ENCODE peak calls at places on chromosome 15, in seven cellular contexts. L, Q, H, U, D, P and F are unnamed samples. For H3K4me1, the result is how much of the 10 kb centered on the place peaks cover.

GRCh38 chr15:78372880-78373279 is 32.7 kb downstream of the CRABP1 start:
- DNase-seq in L (peak), Q (peak), H (peak), U (peak), D (no peak), P (no peak), F (no peak)

GRCh38 chr15:52464040-52464439 is 64.6 kb downstream of the MYO5A start:
- DNase-seq in L (no peak), Q (no peak), H (no peak), U (no peak), D (no peak), P (no peak), F (no peak)

GRCh38 chr15:34217587-34218225 is 7.1 kb upstream of the EMC4 start:
- DNase-seq in L (no peak), Q (no peak), H (no peak), U (no peak), D (peak), P (no peak), F (no peak)

GRCh38 chr15:69973102-69973714 is 124.5 kb downstream of the TLE3 start:
- DNase-seq in L (peak), Q (peak), H (no peak), U (peak), D (no peak), P (no peak), F (no peak)

GRCh38 chr15:57565326-57565725 is 26.4 kb upstream of the MYZAP start:
- DNase-seq in L (peak), Q (peak), H (no peak), U (no peak), D (no peak), P (peak), F (no peak)

GRCh38 chr15:75836953-75837321 is 6.3 kb upstream of the UBE2Q2 start:
- DNase-seq in L (peak), Q (no peak), H (no peak), U (no peak), D (peak), P (no peak), F (no peak)

GRCh38 chr15:68389936-68390790 is 41.8 kb downstream of the ITGA11 start:
- DNase-seq in L (no peak), Q (no peak), H (peak), U (no peak), D (peak), P (peak), F (no peak)

GRCh38 chr15:74400915-74401757 is 32.6 kb downstream of the SEMA7A start:
- DNase-seq in L (no peak), Q (no peak), H (no peak), U (no peak), D (no peak), P (no peak), F (no peak)

GRCh38 chr15:95857124-95857757 is 473.3 kb upstream of the NR2F2 start:
- DNase-seq in L (no peak), Q (no peak), H (no peak), U (no peak), D (no peak), P (no peak), F (no peak)

GRCh38 chr15:38129531-38130199 is 123.0 kb upstream of the SPRED1 start:
- DNase-seq in L (no peak), Q (no peak), H (peak), U (peak), D (peak), P (peak), F (peak)

GRCh38 chr15:34049096-34049495 is 10.1 kb upstream of the AVEN start:
- DNase-seq in L (no peak), Q (no peak), H (no peak), U (peak), D (no peak), P (no peak), F (no peak)

GRCh38 chr15:69096197-69096596 is 64.2 kb upstream of the GLCE start:
- DNase-seq in L (no peak), Q (no peak), H (no peak), U (no peak), D (no peak), P (no peak), F (no peak)

GRCh38 chr15:97867870-97868269 is 92.6 kb upstream of the ARRDC4 start:
- DNase-seq in L (no peak), Q (peak), H (no peak), U (no peak), D (no peak), P (no peak), F (no peak)

GRCh38 chr15:81256916-81257315 is 60.2 kb downstream of the IL16 start:
- DNase-seq in L (peak), Q (peak), H (no peak), U (peak), D (peak), P (no peak), F (no peak)

GRCh38 chr15:80090879-80091503 is 31.5 kb downstream of the ZFAND6 start:
- DNase-seq in L (peak), Q (no peak), H (no peak), U (no peak), D (no peak), P (no peak), F (no peak)

GRCh38 chr15:73959012-73959581 is 32.8 kb downstream of the LOXL1 start:
- DNase-seq in L (no peak), Q (no peak), H (no peak), U (no peak), D (no peak), P (no peak), F (no peak)

GRCh38 chr15:68775671-68776476 is 44.8 kb downstream of the ANP32A start:
- DNase-seq in L (no peak), Q (no peak), H (peak), U (no peak), D (no peak), P (no peak), F (peak)

GRCh38 chr15:20340931-20341661 is 200.5 kb downstream of the GOLGA6L6 start:
- DNase-seq in L (peak), Q (no peak), H (peak), U (peak), D (no peak), P (peak), F (peak)

GRCh38 chr15:43406192-43406591 is 35.3 kb downstream of the TUBGCP4 start:
- DNase-seq in L (no peak), Q (no peak), H (no peak), U (no peak), D (no peak), P (no peak), F (no peak)

GRCh38 chr15:57297163-57297593 is 79.1 kb upstream of the CGNL1 start:
- DNase-seq in L (no peak), Q (no peak), H (no peak), U (no peak), D (no peak), P (no peak), F (no peak)

GRCh38 chr15:44010114-44010513 is 183.3 kb downstream of the WDR76 start:
- DNase-seq in L (no peak), Q (no peak), H (no peak), U (no peak), D (no peak), P (no peak), F (no peak)

GRCh38 chr15:58224068-58224467 is 85.9 kb downstream of the AQP9 start:
- DNase-seq in L (no peak), Q (no peak), H (no peak), U (no peak), D (no peak), P (peak), F (no peak)

GRCh38 chr15:30992073-30992363 is 590 bp upstream of the MTMR10 start:
- DNase-seq in L (no peak), Q (no peak), H (no peak), U (no peak), D (no peak), P (no peak), F (no peak)

GRCh38 chr15:40843885-40844542 is at the start of gene SPINT1:
- DNase-seq in L (no peak), Q (peak), H (peak), U (peak), D (no peak), P (peak), F (peak)

GRCh38 chr15:69755571-69756310 is 303.1 kb downstream of the RPLP1 start:
- DNase-seq in L (no peak), Q (peak), H (no peak), U (no peak), D (no peak), P (no peak), F (no peak)

GRCh38 chr15:51883436-51883835 is 54.0 kb downstream of the TMOD3 start:
- DNase-seq in L (no peak), Q (no peak), H (no peak), U (no peak), D (peak), P (no peak), F (no peak)

GRCh38 chr15:45594835-45595530 is 7.8 kb downstream of the BLOC1S6 start:
- DNase-seq in L (no peak), Q (no peak), H (no peak), U (no peak), D (no peak), P (no peak), F (no peak)

GRCh38 chr15:95170587-95171380 is 939.4 kb downstream of the MCTP2 start:
- DNase-seq in L (no peak), Q (no peak), H (no peak), U (no peak), D (no peak), P (no peak), F (no peak)

GRCh38 chr15:80371924-80372323 is 32.3 kb upstream of the ARNT2 start:
- DNase-seq in L (no peak), Q (peak), H (no peak), U (no peak), D (no peak), P (no peak), F (no peak)

GRCh38 chr15:31964586-31965307 is 65.6 kb upstream of the CHRNA7 start:
- DNase-seq in L (no peak), Q (no peak), H (no peak), U (no peak), D (no peak), P (no peak), F (no peak)

GRCh38 chr15:58065445-58066041 is at the start of gene ALDH1A2:
- DNase-seq in L (no peak), Q (peak), H (no peak), U (peak), D (no peak), P (no peak), F (peak)

GRCh38 chr15:89993344-89993743 is 7.8 kb upstream of the ZNF710 start:
- DNase-seq in L (no peak), Q (no peak), H (no peak), U (no peak), D (no peak), P (no peak), F (no peak)

GRCh38 chr15:41429003-41429890 is 12.4 kb downstream of the RTF1 start:
- DNase-seq in L (no peak), Q (no peak), H (no peak), U (peak), D (no peak), P (no peak), F (no peak)

GRCh38 chr15:25545017-25545416 is 106.2 kb upstream of the UBE3A start:
- DNase-seq in L (no peak), Q (no peak), H (no peak), U (no peak), D (no peak), P (no peak), F (no peak)

GRCh38 chr15:68389041-68389930 is 42.7 kb downstream of the ITGA11 start:
- DNase-seq in L (no peak), Q (peak), H (peak), U (no peak), D (peak), P (peak), F (no peak)

GRCh38 chr15:74752011-74752410 is 3.4 kb downstream of the CYP1A2 start:
- DNase-seq in L (no peak), Q (no peak), H (no peak), U (no peak), D (no peak), P (no peak), F (peak)

GRCh38 chr15:57806003-57806402 is 99.5 kb downstream of the POLR2M start:
- DNase-seq in L (no peak), Q (no peak), H (no peak), U (no peak), D (no peak), P (no peak), F (no peak)

GRCh38 chr15:59999558-60000112 is 4.5 kb upstream of the FOXB1 start:
- DNase-seq in L (no peak), Q (no peak), H (no peak), U (no peak), D (no peak), P (no peak), F (no peak)

GRCh38 chr15:59997070-59997701 is 6.9 kb upstream of the FOXB1 start:
- DNase-seq in L (no peak), Q (peak), H (no peak), U (no peak), D (no peak), P (no peak), F (no peak)

GRCh38 chr15:59999064-59999377 is 5.1 kb upstream of the FOXB1 start:
- DNase-seq in L (no peak), Q (peak), H (no peak), U (no peak), D (no peak), P (no peak), F (no peak)

GRCh38 chr15:60000113-60000823 is 3.8 kb upstream of the FOXB1 start:
- DNase-seq in L (no peak), Q (peak), H (no peak), U (no peak), D (no peak), P (no peak), F (no peak)

DNA sequence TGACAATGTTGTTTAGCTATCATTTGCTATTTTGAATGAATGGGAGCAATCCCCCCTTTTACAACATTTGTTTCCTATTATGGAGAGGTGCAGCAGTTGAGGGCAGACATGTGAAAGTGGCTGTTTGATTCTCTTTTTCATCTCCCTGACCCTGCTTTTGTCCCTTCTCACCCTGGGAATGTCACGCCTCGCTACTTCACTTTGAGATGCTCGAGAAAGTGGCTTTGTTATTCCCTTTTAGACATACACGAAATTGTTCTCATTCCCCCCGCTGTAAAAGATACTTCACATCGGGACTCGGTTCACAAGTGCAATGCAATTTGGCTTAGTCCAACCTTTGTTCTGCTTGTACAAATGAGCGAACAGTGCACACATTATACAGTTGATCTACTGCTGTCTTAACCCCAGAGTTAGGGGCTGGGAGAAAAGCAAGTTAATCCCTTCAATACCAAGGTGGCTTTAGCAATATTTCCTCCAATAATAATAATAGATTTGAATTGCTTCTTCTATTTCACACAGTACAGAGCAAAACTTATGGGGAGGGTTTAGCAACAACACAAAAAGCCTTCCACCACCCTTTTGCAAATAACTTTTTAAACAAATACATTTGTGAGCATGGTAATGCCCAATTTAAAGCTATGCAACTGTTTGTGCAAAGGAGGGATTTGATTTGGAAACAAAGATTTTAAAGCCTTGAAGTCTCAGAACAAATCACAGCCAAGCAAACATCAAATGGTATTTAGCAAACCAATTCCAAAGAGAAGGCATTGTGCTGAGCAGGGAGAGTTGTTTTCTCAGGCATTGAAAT is 5.7 kb upstream of the FOXB1 start:
- DNase-seq in L (no peak), Q (peak), H (no peak), U (no peak), D (no peak), P (no peak), F (no peak)
- H3K27ac ChIP-seq in L (no peak), Q (peak), H (no peak), U (no peak), D (no peak), P (no peak), F (no peak)

GRCh38 chr15:99719096-99719541 is 14.1 kb downstream of the LYSMD4 start:
- DNase-seq in L (no peak), Q (no peak), H (no peak), U (no peak), D (no peak), P (peak), F (no peak)

GRCh38 chr15:99720533-99720932 is 12.7 kb downstream of the LYSMD4 start:
- DNase-seq in L (no peak), Q (no peak), H (no peak), U (no peak), D (no peak), P (peak), F (no peak)

GRCh38 chr15:99716540-99716939 is 16.7 kb downstream of the LYSMD4 start:
- DNase-seq in L (no peak), Q (no peak), H (no peak), U (no peak), D (no peak), P (no peak), F (no peak)

GRCh38 chr15:99717129-99718024 is 15.9 kb downstream of the LYSMD4 start:
- DNase-seq in L (no peak), Q (no peak), H (no peak), U (no peak), D (peak), P (peak), F (no peak)

GRCh38 chr15:99718421-99718820 is 14.8 kb downstream of the LYSMD4 start:
- DNase-seq in L (no peak), Q (no peak), H (no peak), U (no peak), D (no peak), P (no peak), F (no peak)
- TF ChIP-seq CTCF in L (no peak), Q (no peak), H (no peak), U (no peak), D (no peak), P (no peak), F (no peak)

GRCh38 chr15:66863382-66864085 is 161.5 kb downstream of the SMAD6 start:
- DNase-seq in L (no peak), Q (no peak), H (no peak), U (no peak), D (no peak), P (no peak), F (no peak)

GRCh38 chr15:66865622-66866611 is 163.9 kb downstream of the SMAD6 start:
- DNase-seq in L (no peak), Q (peak), H (peak), U (no peak), D (no peak), P (no peak), F (no peak)

GRCh38 chr15:66864871-66865281 is 162.8 kb downstream of the SMAD6 start:
- DNase-seq in L (no peak), Q (no peak), H (peak), U (no peak), D (no peak), P (no peak), F (no peak)

GRCh38 chr15:66862878-66863335 is 160.9 kb downstream of the SMAD6 start:
- DNase-seq in L (peak), Q (peak), H (peak), U (peak), D (peak), P (peak), F (peak)

GRCh38 chr15:66864086-66864830 is 162.2 kb downstream of the SMAD6 start:
- DNase-seq in L (no peak), Q (no peak), H (peak), U (no peak), D (no peak), P (no peak), F (no peak)
- H3K4me1 ChIP-seq in L (under half), Q (under half), H (under half), U (under half), D (under half), P (under half), F (under half)

GRCh38 chr15:63985221-63986184 is 60.8 kb downstream of the DAPK2 start:
- DNase-seq in L (no peak), Q (no peak), H (peak), U (no peak), D (no peak), P (no peak), F (peak)

GRCh38 chr15:63984331-63984730 is 62.0 kb downstream of the DAPK2 start:
- DNase-seq in L (no peak), Q (no peak), H (peak), U (no peak), D (no peak), P (no peak), F (no peak)

GRCh38 chr15:63987979-63988378 is 58.3 kb downstream of the DAPK2 start:
- DNase-seq in L (no peak), Q (no peak), H (peak), U (no peak), D (no peak), P (no peak), F (no peak)

GRCh38 chr15:63986751-63987341 is 59.4 kb downstream of the DAPK2 start:
- DNase-seq in L (no peak), Q (no peak), H (peak), U (no peak), D (no peak), P (no peak), F (no peak)

DNA sequence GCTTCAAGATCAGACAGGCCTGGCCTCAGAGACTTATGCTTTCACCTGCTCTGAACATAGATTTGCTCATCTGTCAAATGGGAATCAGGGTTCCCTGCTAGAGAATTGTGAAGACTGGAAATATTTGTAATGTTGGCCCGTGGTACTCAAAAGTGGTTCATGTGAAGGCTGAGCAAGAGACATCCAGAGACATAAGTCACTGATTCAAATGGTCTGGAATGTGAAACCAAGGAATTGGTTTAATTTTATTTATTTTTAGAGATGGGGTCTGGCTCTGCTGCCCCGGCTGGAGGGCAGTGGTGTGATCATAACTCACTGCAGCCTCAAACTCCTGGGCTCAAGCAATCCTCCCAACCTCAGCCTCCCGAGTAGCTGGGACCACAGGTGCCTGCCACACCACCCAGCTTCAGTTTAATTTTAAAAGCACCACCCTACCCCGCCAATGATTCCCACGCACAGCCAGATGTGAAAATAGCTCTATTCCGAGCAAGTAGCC is 60.1 kb downstream of the DAPK2 start:
- DNase-seq in L (no peak), Q (no peak), H (no peak), U (no peak), D (no peak), P (no peak), F (no peak)
- H3K27ac ChIP-seq in L (no peak), Q (no peak), H (peak), U (no peak), D (no peak), P (peak), F (peak)

DNA sequence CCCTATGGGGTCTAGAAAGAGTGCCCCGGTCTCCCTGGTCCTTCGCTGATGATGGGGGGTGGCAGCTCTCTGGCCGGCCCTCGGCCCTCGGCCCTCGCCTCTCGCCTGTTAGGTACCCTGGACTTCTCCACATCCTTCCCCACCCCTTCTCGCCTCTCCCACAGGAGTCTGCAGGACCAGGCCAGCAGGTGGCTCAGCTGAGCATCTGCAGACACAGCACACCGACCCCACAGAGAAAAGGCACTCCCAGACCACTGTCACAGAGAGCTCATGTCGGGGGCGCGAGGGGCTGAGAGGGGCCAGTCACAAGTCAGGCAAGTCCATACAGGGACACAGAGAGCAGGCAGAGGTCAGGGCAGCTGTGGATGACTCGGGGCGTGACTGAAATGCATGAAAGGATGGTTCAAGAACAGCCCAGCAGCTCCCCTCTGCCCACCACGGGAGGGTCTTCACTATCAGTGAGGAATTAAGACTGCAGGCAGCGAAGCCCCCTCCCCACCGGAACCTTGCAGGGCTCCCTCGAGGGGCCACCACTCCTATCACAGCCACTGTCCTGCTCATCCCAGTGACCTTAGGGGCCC is 181.7 kb upstream of the NSMCE3 start:
- DNase-seq in L (peak), Q (peak), H (no peak), U (peak), D (peak), P (no peak), F (no peak)
- TF ChIP-seq CTCF in L (peak), Q (peak), H (no peak), U (peak), D (peak), P (no peak), F (no peak)

GRCh38 chr15:88629071-88629470 is 7.9 kb downstream of the AEN start:
- DNase-seq in L (no peak), Q (no peak), H (no peak), U (no peak), D (no peak), P (no peak), F (no peak)
- H3K4me1 ChIP-seq in L (half or more), Q (under half), H (under half), U (under half), D (under half), P (under half), F (under half)